ENCODE peak calls at places on chromosomes 2 and 18, in nine cellular contexts. W is colonic mucosa, A is neural progenitor cell, S is brain microvascular endothelial cell, E is IMR-90, J is AG04450, M is upper lobe of right lung, H is cardiac muscle cell, R is cardiac fibroblast. D is an unnamed sample.

GRCh38 chr2:171668111-171668600 is 19.1 kb upstream of the DYNC1I2 start:
- DNase-seq in W (no peak), A (no peak), S (no peak), E (no peak), J (no peak), M (no peak), H (no peak), R (no peak), D (no peak)

GRCh38 chr2:82993631-82994030 is 1465.4 kb downstream of the SUCLG1 start:
- DNase-seq in W (no peak), A (no peak), S (no peak), E (no peak), J (no peak), M (no peak), H (no peak), R (no peak), D (no peak)

GRCh38 chr2:238560234-238560633 is 133.5 kb downstream of the ASB1 start:
- DNase-seq in W (no peak), A (peak; percentile 56), S (no peak), E (no peak), J (no peak), M (no peak), H (no peak), R (no peak), D (no peak)

GRCh38 chr2:198054299-198054698 is 249.9 kb downstream of the PLCL1 start:
- DNase-seq in W (peak; percentile 20), A (peak; percentile 53), S (peak; percentile 45), E (peak; percentile 37), J (no peak), M (no peak), H (peak; percentile 44), R (peak; percentile 58), D (no peak)

GRCh38 chr2:240799183-240799740 is 20.8 kb downstream of the KIF1A start:
- DNase-seq in W (no peak), A (no peak), S (no peak), E (no peak), J (no peak), M (peak; percentile 47), H (no peak), R (no peak), D (no peak)

GRCh38 chr2:175937216-175937615 is 64.9 kb downstream of the LNPK start:
- DNase-seq in W (no peak), A (no peak), S (no peak), E (no peak), J (no peak), M (no peak), H (no peak), R (no peak), D (no peak)

GRCh38 chr2:197677056-197677455 is 1.7 kb upstream of the RFTN2 start:
- DNase-seq in W (no peak), A (no peak), S (no peak), E (no peak), J (no peak), M (no peak), H (peak; percentile 69), R (no peak), D (no peak)

GRCh38 chr18:42289526-42289925 is 334.5 kb downstream of the PIK3C3 start:
- DNase-seq in W (no peak), A (no peak), S (no peak), E (no peak), J (no peak), M (no peak), H (no peak), R (no peak), D (no peak)

GRCh38 chr2:80244905-80245584 is 59.5 kb downstream of the LRRTM1 start:
- DNase-seq in W (no peak), A (no peak), S (no peak), E (no peak), J (no peak), M (no peak), H (no peak), R (no peak), D (no peak)

GRCh38 chr2:42117923-42118758 is 51.0 kb upstream of the EML4 start:
- DNase-seq in W (no peak), A (no peak), S (peak; percentile 63), E (peak; percentile 78), J (no peak), M (no peak), H (no peak), R (peak; percentile 87), D (no peak)

GRCh38 chr2:158953926-158954763 is 14.3 kb upstream of the TANC1 start:
- DNase-seq in W (peak; percentile 85), A (no peak), S (peak; percentile 93), E (peak; percentile 89), J (no peak), M (peak; percentile 77), H (peak; percentile 78), R (peak; percentile 95), D (peak; percentile 79)

GRCh38 chr2:106334802-106335201 is 133.4 kb downstream of the RGPD3 start:
- DNase-seq in W (no peak), A (no peak), S (no peak), E (no peak), J (no peak), M (no peak), H (no peak), R (no peak), D (no peak)

GRCh38 chr2:236887519-236887918 is 198.2 kb upstream of the COPS8 start:
- DNase-seq in W (no peak), A (no peak), S (peak; percentile 66), E (peak; percentile 28), J (peak; percentile 4), M (no peak), H (no peak), R (peak; percentile 6), D (peak; percentile 14)

GRCh38 chr2:67871696-67872320 is 191.0 kb downstream of the C1D start:
- DNase-seq in W (no peak), A (no peak), S (peak; percentile 58), E (peak; percentile 61), J (no peak), M (no peak), H (no peak), R (peak; percentile 84), D (peak; percentile 95)

GRCh38 chr2:45812039-45812500 is 160.6 kb downstream of the PRKCE start:
- DNase-seq in W (no peak), A (no peak), S (peak; percentile 43), E (peak; percentile 86), J (no peak), M (no peak), H (no peak), R (peak; percentile 56), D (peak; percentile 35)

GRCh38 chr18:26818461-26818860 is 47.0 kb downstream of the AQP4 start:
- DNase-seq in W (no peak), A (no peak), S (no peak), E (no peak), J (no peak), M (no peak), H (no peak), R (no peak), D (no peak)

GRCh38 chr18:26812462-26812861 is 53.0 kb downstream of the AQP4 start:
- DNase-seq in W (no peak), A (no peak), S (no peak), E (no peak), J (no peak), M (no peak), H (no peak), R (no peak), D (no peak)

DNA sequence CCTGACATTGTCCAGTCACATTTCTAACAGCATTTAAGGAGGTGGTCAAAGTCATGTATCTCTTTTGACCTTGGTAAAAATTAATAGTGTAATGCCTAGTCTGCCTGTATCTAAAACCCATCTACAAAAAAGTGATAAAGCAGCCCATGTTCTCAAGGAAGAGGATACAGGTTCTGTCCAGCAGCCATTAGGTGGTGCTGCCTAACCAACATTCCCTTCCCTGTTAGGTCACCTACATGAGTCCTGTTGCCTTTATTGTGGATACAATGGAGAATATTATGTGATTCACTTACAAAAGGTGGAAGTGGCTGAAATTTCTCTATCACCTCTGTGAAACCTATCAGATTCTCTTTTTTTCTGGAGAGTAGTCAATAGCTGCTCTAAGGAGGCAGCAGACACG is 52.5 kb downstream of the AQP4 start:
- DNase-seq in W (peak; percentile 28), A (peak; percentile 66), S (no peak), E (no peak), J (no peak), M (no peak), H (peak; percentile 35), R (peak; percentile 38), D (no peak)
- TF ChIP-seq CTCF in W (peak; percentile 33), A (peak; percentile 76), S (peak; percentile 58), E (no peak), J (no peak), M (peak; percentile 53), H (peak; percentile 16), R (no peak), D (no peak)

GRCh38 chr2:189526936-189527654 is 53.5 kb downstream of the SLC40A1 start:
- DNase-seq in W (no peak), A (no peak), S (no peak), E (no peak), J (no peak), M (no peak), H (no peak), R (no peak), D (no peak)
- H3K4me3 ChIP-seq in W (no peak overlapping the region), A (no peak overlapping the region), S (no peak overlapping the region), E (no peak overlapping the region), J (no peak overlapping the region), M (no peak overlapping the region), H (no peak overlapping the region), R (no peak overlapping the region), D (no peak overlapping the region)

GRCh38 chr2:173749315-173749714 is 215.9 kb downstream of the SP3 start:
- DNase-seq in W (no peak), A (peak; percentile 29), S (peak; percentile 17), E (peak; percentile 54), J (no peak), M (no peak), H (peak; percentile 21), R (peak; percentile 64), D (peak; percentile 32)
- TF ChIP-seq CTCF in W (no peak), A (peak; percentile 37), S (peak; percentile 65), E (peak; percentile 49), J (peak; percentile 63), M (peak; percentile 18), H (peak; percentile 51), R (peak; percentile 44), D (peak; percentile 60)

DNA sequence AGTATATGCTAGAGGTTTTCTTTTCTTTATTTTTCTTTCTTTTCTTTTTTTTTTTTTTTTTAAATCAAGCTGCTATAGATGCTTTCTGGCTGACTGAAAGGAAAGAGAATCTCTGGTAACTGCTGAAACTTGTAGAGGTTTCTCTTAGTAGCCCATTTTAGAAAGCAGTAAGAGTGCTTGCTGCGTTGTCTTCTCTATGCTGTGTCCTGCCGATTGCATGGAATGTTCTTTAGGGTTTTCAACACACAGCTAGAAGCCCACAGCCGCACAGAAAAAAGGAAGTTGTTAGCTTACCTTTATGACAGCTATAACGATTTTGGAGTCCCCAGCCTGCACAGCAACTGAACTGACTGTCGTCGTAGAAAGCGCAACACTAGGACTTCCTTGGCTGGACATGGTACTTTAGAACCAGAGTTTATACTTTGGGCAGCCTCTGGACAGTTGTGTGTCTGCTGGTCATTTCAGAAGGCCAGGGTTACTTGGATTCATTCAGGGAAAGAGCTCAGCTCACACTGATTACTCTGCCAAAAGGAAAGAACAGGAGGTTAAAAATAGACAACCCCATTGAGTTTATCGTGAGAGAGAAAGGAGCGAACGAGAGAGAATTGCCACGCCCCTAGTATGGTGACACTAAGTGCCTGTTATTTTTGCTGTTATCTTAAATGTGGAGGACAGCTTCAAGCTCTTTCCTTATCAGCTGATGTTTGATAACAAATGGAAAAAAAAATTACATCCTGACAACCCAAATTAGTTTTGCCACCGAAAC is at the start of gene CCDC141:
- DNase-seq in W (no peak), A (no peak), S (peak; percentile 7), E (no peak), J (no peak), M (no peak), H (peak; percentile 93), R (peak; percentile 27), D (no peak)
- H3K4me3 ChIP-seq in W (peak within 1 kb of the TSS; percentile 10), A (no peak within 1 kb of the TSS), S (no peak within 1 kb of the TSS), E (no peak within 1 kb of the TSS), J (no peak within 1 kb of the TSS), M (peak within 1 kb of the TSS; percentile 42), H (peak within 1 kb of the TSS; percentile 94), R (no peak within 1 kb of the TSS), D (no peak within 1 kb of the TSS)

D was measured in AG09309.